ENCODE peak calls at places on chromosomes 3 and 15, in nine cellular contexts. H, D, V, W, P, C, A, N and X are unnamed samples.

GRCh38 chr15:81327526-81327925 is 3.6 kb upstream of the STARD5 start:
- DNase-seq in H (peak; percentile 86), D (peak; percentile 91), V (no peak), W (no peak), P (peak; percentile 91), C (no peak), A (no peak), N (no peak), X (peak; percentile 93)

GRCh38 chr3:123258811-123259420 is 57.2 kb downstream of the SEC22A start:
- DNase-seq in H (peak; percentile 84), D (peak; percentile 69), V (no peak), W (no peak), P (peak; percentile 69), C (no peak), A (no peak), N (peak; percentile 81), X (peak; percentile 68)

GRCh38 chr3:184561329-184562145 is at the start of gene EPHB3:
- DNase-seq in H (peak; percentile 99), D (peak; percentile 98), V (peak; percentile 99), W (peak; percentile 99), P (peak; percentile 99), C (peak; percentile 100), A (peak; percentile 100), N (peak; percentile 99), X (peak; percentile 99)

GRCh38 chr3:196976891-196977420 is 8.3 kb upstream of the PIGZ start:
- DNase-seq in H (no peak), D (no peak), V (no peak), W (no peak), P (no peak), C (no peak), A (no peak), N (no peak), X (no peak)

GRCh38 chr3:53174346-53175250 is 13.6 kb downstream of the PRKCD start:
- DNase-seq in H (no peak), D (no peak), V (no peak), W (no peak), P (no peak), C (no peak), A (no peak), N (no peak), X (no peak)

GRCh38 chr15:97114900-97115763 is 784.6 kb downstream of the NR2F2 start:
- DNase-seq in H (no peak), D (no peak), V (no peak), W (no peak), P (no peak), C (no peak), A (no peak), N (no peak), X (no peak)

GRCh38 chr15:78460737-78461136 is 22.7 kb downstream of the IREB2 start:
- DNase-seq in H (no peak), D (no peak), V (no peak), W (no peak), P (no peak), C (no peak), A (no peak), N (no peak), X (no peak)

GRCh38 chr15:73686781-73687256 is 2.6 kb downstream of the CD276 start:
- DNase-seq in H (peak; percentile 93), D (peak; percentile 99), V (no peak), W (no peak), P (peak; percentile 97), C (no peak), A (peak; percentile 69), N (peak; percentile 49), X (peak; percentile 94)

GRCh38 chr3:77320514-77320913 is 280.6 kb downstream of the ROBO2 start:
- DNase-seq in H (peak; percentile 68), D (peak; percentile 48), V (no peak), W (no peak), P (peak; percentile 67), C (no peak), A (no peak), N (peak; percentile 69), X (peak; percentile 49)

GRCh38 chr3:77323616-77324015 is 283.7 kb downstream of the ROBO2 start:
- DNase-seq in H (no peak), D (no peak), V (no peak), W (no peak), P (no peak), C (no peak), A (no peak), N (no peak), X (no peak)

GRCh38 chr3:77324115-77324514 is 284.2 kb downstream of the ROBO2 start:
- DNase-seq in H (no peak), D (no peak), V (no peak), W (no peak), P (no peak), C (no peak), A (no peak), N (no peak), X (no peak)

GRCh38 chr3:77321646-77322045 is 281.7 kb downstream of the ROBO2 start:
- DNase-seq in H (no peak), D (no peak), V (no peak), W (no peak), P (no peak), C (no peak), A (no peak), N (peak; percentile 52), X (no peak)

DNA sequence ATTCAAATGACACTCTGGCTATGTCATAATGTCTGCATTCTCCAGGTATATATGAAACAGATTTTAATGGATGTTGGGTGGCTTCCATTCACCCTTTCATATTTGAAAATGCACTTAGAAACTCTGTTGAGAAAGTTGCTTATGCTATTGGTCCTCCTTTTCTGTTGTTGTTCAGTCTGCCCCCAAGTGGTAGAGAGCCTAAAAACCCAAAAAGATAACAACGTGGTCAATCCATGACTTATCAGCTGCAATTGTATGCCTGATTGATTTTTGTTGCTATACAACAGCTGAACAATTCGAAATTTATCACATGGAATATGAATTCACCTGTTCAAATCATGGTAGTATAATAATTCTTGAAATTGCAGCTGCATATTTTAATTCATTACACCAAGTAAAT is 279.8 kb downstream of the ROBO2 start:
- DNase-seq in H (no peak), D (no peak), V (no peak), W (no peak), P (peak; percentile 39), C (no peak), A (no peak), N (peak; percentile 33), X (peak; percentile 3)
- TF ChIP-seq CTCF in H (peak; percentile 16), D (peak; percentile 29), V (peak; percentile 10), W (no peak), P (peak; percentile 42), C (peak; percentile 65), A (no peak), N (peak; percentile 54), X (peak; percentile 25)

GRCh38 chr15:98802187-98802586 is 153.8 kb downstream of the IGF1R start:
- DNase-seq in H (no peak), D (no peak), V (no peak), W (no peak), P (no peak), C (no peak), A (no peak), N (no peak), X (no peak)

GRCh38 chr15:98799461-98799971 is 151.2 kb downstream of the IGF1R start:
- DNase-seq in H (peak; percentile 26), D (no peak), V (no peak), W (peak; percentile 49), P (peak; percentile 8), C (no peak), A (no peak), N (no peak), X (peak; percentile 95)

GRCh38 chr15:98800437-98801233 is 152.3 kb downstream of the IGF1R start:
- DNase-seq in H (peak; percentile 96), D (peak; percentile 78), V (peak; percentile 63), W (no peak), P (peak; percentile 86), C (no peak), A (peak; percentile 67), N (peak; percentile 37), X (peak; percentile 91)

GRCh38 chr15:98799991-98800390 is 151.7 kb downstream of the IGF1R start:
- DNase-seq in H (peak; percentile 11), D (no peak), V (no peak), W (no peak), P (no peak), C (no peak), A (no peak), N (no peak), X (no peak)

GRCh38 chr15:98801234-98801561 is 152.9 kb downstream of the IGF1R start:
- DNase-seq in H (no peak), D (no peak), V (peak; percentile 86), W (no peak), P (no peak), C (no peak), A (no peak), N (no peak), X (no peak)
- H3K4me3 ChIP-seq in H (no peak overlapping the region), D (no peak overlapping the region), V (no peak overlapping the region), W (no peak overlapping the region), P (no peak overlapping the region), C (peak overlapping the region; percentile 26), A (no peak overlapping the region), N (no peak overlapping the region), X (no peak overlapping the region)

DNA sequence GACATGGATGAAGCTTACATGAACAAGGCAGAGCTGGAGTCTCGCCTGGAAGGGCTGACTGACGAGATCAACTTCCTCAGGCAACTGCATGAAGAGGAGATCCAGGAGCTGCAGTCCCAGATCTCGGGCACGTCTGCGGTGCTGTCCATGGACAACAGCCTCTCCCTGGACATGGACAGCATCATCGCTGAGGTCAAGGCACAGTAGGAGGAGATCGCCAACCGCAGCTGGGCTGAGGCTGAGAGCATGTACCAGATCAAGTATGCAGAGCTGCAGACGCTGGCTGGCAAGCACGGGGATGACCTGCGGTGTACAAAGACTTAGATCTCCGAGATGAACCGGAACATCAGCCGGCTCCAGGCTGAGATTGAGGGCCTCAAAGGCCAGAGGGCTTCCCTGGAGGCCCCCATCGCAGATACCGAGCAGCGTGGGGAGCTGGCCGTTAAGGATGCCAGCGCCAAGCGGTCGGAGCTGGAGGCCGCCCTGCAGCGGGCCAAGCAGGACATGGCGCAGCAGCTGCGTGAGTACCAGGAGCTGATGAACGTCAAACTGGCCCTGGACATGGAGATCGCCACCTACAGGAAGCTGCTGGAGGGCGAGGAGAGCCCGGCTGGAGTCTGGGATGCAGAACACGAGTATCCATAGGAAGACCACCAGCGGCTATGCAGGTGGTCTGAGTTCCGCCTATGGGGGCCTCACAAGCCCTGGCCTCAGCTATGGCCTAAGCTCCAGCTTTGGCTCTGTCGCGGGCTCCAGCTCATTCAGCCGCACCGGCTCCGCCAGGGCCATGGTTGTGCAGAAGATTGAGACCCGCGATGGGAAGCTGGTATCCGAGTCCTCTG is 77.6 kb downstream of the CLDN11 start:
- DNase-seq in H (no peak), D (no peak), V (no peak), W (no peak), P (no peak), C (peak; percentile 71), A (no peak), N (no peak), X (no peak)
- TF ChIP-seq CTCF in H (no peak), D (no peak), V (no peak), W (no peak), P (no peak), C (peak; percentile 62), A (no peak), N (peak; percentile 23), X (no peak)

DNA sequence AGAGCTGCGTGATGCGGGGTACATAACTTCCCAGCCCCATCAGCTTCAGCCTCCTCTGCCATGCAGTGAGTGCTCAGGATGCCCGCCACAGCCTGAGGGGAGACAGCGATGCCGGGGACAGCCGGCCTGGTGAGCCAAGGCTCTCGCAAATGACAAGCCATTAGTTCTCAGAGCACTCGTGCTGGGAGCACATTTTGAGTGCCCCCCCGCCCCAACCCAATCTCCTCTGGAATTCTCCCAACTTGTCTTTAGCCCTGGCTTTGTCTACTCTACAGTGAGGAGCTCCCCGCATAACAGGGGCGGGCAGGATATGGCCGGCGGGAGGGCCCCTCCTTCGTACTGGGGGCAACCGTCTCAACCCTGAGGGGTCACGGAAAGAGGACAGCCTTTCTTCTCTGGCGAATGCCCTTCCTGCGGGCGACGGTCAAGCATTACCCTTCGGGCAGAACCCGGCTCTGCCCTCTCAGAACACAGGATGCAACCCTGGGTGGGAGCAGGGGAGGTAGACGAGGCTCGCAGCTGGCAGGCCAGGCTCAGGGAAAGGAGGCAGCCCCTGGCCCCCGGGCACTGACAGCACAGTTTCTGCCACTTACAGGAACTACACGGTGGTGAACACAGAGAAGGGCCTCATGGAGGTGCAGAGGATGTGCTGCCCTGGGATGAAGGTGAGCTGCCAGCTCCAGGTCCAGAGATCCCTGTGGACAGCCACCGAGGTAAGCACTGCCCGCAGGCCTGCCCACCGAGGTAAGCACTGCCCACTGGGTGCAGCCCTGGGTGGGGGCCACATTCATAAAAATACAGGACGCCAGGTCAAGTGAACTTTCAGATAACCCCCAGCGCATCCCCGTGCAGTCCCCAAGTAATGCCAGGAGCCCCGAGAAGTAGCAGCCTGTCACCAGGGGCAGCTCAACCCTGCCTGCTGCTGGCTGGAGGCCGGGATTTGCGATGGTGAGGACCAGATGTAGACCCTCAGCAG is 141.7 kb downstream of the LRRK1 start:
- DNase-seq in H (no peak), D (no peak), V (no peak), W (no peak), P (no peak), C (peak; percentile 47), A (peak; percentile 50), N (no peak), X (no peak)
- H3K4me3 ChIP-seq in H (no peak overlapping the region), D (no peak overlapping the region), V (no peak overlapping the region), W (no peak overlapping the region), P (no peak overlapping the region), C (no peak overlapping the region), A (no peak overlapping the region), N (no peak overlapping the region), X (no peak overlapping the region)